ENCODE peak calls at places on chromosomes 6 and 20, in seven cellular contexts. S is left lung, U is tibial nerve, L is heart right ventricle, A is GM23248, X is fibroblast of lung, G is fibroblast of mammary gland. H is an unnamed sample.

GRCh38 chr20:19074828-19075516 is 137.5 kb upstream of the SLC24A3 start:
- DNase-seq in S (peak), U (no peak), L (no peak), A (no peak), X (no peak), G (no peak), H (no peak)

GRCh38 chr6:40957616-40958492 is 81.2 kb downstream of the UNC5CL start:
- DNase-seq in S (no peak), U (no peak), L (no peak), A (peak), X (peak), G (peak), H (peak)

GRCh38 chr6:111899531-111899930 is 26.3 kb upstream of the FYN start:
- DNase-seq in S (no peak), U (no peak), L (no peak), A (no peak), X (no peak), G (no peak), H (peak)

GRCh38 chr6:13013681-13014550 is 297.3 kb downstream of the PHACTR1 start:
- DNase-seq in S (no peak), U (no peak), L (peak), A (peak), X (peak), G (no peak), H (no peak)

GRCh38 chr6:36479256-36479655 is 36.5 kb downstream of the KCTD20 start:
- DNase-seq in S (no peak), U (no peak), L (no peak), A (no peak), X (no peak), G (no peak), H (no peak)

GRCh38 chr6:159169557-159170332 is 545 bp downstream of the FNDC1 start:
- DNase-seq in S (no peak), U (no peak), L (no peak), A (peak), X (peak), G (peak), H (peak)

GRCh38 chr20:56018194-56018593 is 12.9 kb upstream of the CBLN4 start:
- DNase-seq in S (no peak), U (no peak), L (no peak), A (no peak), X (no peak), G (no peak), H (no peak)

GRCh38 chr20:8940311-8940710 is 128.6 kb upstream of the PLCB4 start:
- DNase-seq in S (no peak), U (no peak), L (no peak), A (no peak), X (no peak), G (no peak), H (no peak)

GRCh38 chr6:37765182-37765780 is 54.2 kb upstream of the ZFAND3 start:
- DNase-seq in S (no peak), U (no peak), L (no peak), A (no peak), X (no peak), G (no peak), H (no peak)

GRCh38 chr6:160177220-160177619 is 55.6 kb downstream of the SLC22A1 start:
- DNase-seq in S (no peak), U (no peak), L (no peak), A (no peak), X (no peak), G (no peak), H (no peak)

GRCh38 chr6:135182120-135182992 is 1.2 kb downstream of the MYB start:
- DNase-seq in S (peak), U (no peak), L (no peak), A (peak), X (peak), G (no peak), H (peak)

GRCh38 chr6:152874846-152875568 is 107.8 kb downstream of the FBXO5 start:
- DNase-seq in S (no peak), U (no peak), L (no peak), A (no peak), X (no peak), G (no peak), H (no peak)
- H3K4me3 ChIP-seq in S (no peak), U (no peak), L (no peak), A (no peak), X (no peak), G (no peak), H (no peak)

GRCh38 chr6:152378154-152378553 is 259.0 kb downstream of the SYNE1 start:
- DNase-seq in S (no peak), U (no peak), L (no peak), A (peak), X (no peak), G (peak), H (no peak)
- H3K4me3 ChIP-seq in S (peak), U (no peak), L (peak), A (peak), X (peak), G (no peak), H (peak)

GRCh38 chr6:106972500-106972899 is 2.0 kb downstream of the CD24 start:
- DNase-seq in S (no peak), U (no peak), L (no peak), A (no peak), X (no peak), G (no peak), H (peak)
- H3K4me3 ChIP-seq in S (no peak), U (no peak), L (no peak), A (no peak), X (no peak), G (no peak), H (peak)

DNA sequence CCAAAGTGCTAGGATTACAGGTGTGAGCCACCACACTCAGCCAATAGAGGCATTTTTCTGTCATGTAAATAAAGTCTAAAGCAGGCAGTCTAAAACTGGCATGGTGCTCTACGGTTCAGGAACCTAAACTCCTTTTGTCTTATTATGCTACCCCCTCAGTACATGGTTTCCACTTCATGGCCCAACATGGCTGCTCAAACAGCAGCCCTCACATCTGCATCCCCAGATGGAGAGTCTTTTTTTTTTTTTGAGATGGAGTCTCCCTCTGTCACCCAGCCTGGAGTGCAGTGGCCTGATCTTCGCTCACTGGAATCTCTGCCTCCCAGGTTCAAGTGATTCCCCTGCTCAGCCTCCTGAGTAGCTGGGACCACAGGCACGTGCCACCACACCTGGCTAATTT is 38.3 kb downstream of the SLC52A3 start:
- DNase-seq in S (no peak), U (no peak), L (no peak), A (no peak), X (no peak), G (no peak), H (no peak)
- H3K4me3 ChIP-seq in S (no peak), U (no peak), L (no peak), A (no peak), X (no peak), G (no peak), H (no peak)

GRCh38 chr6:107730106-107730505 is 94.0 kb downstream of the SCML4 start:
- DNase-seq in S (no peak), U (no peak), L (no peak), A (no peak), X (no peak), G (no peak), H (no peak)

GRCh38 chr6:107732461-107732860 is 91.7 kb downstream of the SCML4 start:
- DNase-seq in S (no peak), U (no peak), L (no peak), A (no peak), X (no peak), G (no peak), H (no peak)

GRCh38 chr6:107729098-107729497 is 95.0 kb downstream of the SCML4 start:
- DNase-seq in S (no peak), U (no peak), L (no peak), A (no peak), X (no peak), G (no peak), H (no peak)

GRCh38 chr6:107731422-107732319 is 92.4 kb downstream of the SCML4 start:
- DNase-seq in S (no peak), U (no peak), L (no peak), A (no peak), X (no peak), G (no peak), H (no peak)

GRCh38 chr6:107730683-107731314 is 93.3 kb downstream of the SCML4 start:
- DNase-seq in S (no peak), U (no peak), L (no peak), A (no peak), X (no peak), G (no peak), H (no peak)
- H3K4me3 ChIP-seq in S (peak), U (no peak), L (no peak), A (no peak), X (no peak), G (no peak), H (no peak)